ENCODE peak calls at places on chromosomes 12 and 14, in five cellular contexts. Z is thoracic aorta, D is AG10803, Y is foreskin fibroblast, V is tibial artery. P is an unnamed sample.

GRCh38 chr14:92890830-92891598 is 31.9 kb upstream of the CHGA start:
- DNase-seq in Z (no peak), D (no peak), Y (no peak), V (no peak), P (no peak)

GRCh38 chr12:29901585-29901984 is 117.8 kb upstream of the TMTC1 start:
- DNase-seq in Z (no peak), D (no peak), Y (no peak), V (no peak), P (no peak)

GRCh38 chr12:43675048-43675904 is 83.3 kb downstream of the PUS7L start:
- DNase-seq in Z (no peak), D (peak), Y (no peak), V (no peak), P (no peak)

GRCh38 chr12:55940065-55940732 is 9.2 kb downstream of the DGKA start:
- DNase-seq in Z (peak), D (peak), Y (peak), V (peak), P (peak)

GRCh38 chr14:24232645-24233537 is at the start of gene GMPR2:
- DNase-seq in Z (peak), D (no peak), Y (no peak), V (peak), P (no peak)

GRCh38 chr14:65560340-65561027 is 148.0 kb downstream of the FUT8 start:
- DNase-seq in Z (no peak), D (peak), Y (no peak), V (no peak), P (no peak)

GRCh38 chr14:71155743-71156142 is 248.5 kb downstream of the PCNX1 start:
- DNase-seq in Z (no peak), D (peak), Y (no peak), V (no peak), P (no peak)

GRCh38 chr14:103232338-103232808 is 101.7 kb upstream of the EIF5 start:
- DNase-seq in Z (no peak), D (no peak), Y (no peak), V (no peak), P (no peak)

GRCh38 chr14:96039633-96040311 is 610 bp downstream of the C14orf132 start:
- DNase-seq in Z (no peak), D (peak), Y (no peak), V (peak), P (no peak)

GRCh38 chr14:29898470-29898869 is 29.2 kb downstream of the PRKD1 start:
- DNase-seq in Z (no peak), D (peak), Y (no peak), V (no peak), P (no peak)

GRCh38 chr12:125220404-125221273 is 155.4 kb downstream of the AACS start:
- DNase-seq in Z (no peak), D (no peak), Y (no peak), V (no peak), P (no peak)

GRCh38 chr14:97453991-97454390 is 656.8 kb downstream of the VRK1 start:
- DNase-seq in Z (no peak), D (no peak), Y (no peak), V (no peak), P (no peak)

GRCh38 chr12:459430-460258 is at the start of gene B4GALNT3:
- DNase-seq in Z (peak), D (no peak), Y (no peak), V (peak), P (peak)

GRCh38 chr12:70774055-70774454 is 136.8 kb upstream of the PTPRB start:
- DNase-seq in Z (no peak), D (peak), Y (peak), V (no peak), P (no peak)
- TF ChIP-seq CTCF in Z (no peak), D (no peak), Y (no peak), V (no peak), P (no peak)

GRCh38 chr12:86917121-86917520 is 660.9 kb upstream of the MGAT4C start:
- DNase-seq in Z (no peak), D (no peak), Y (no peak), V (no peak), P (no peak)

GRCh38 chr12:86914716-86915115 is 658.5 kb upstream of the MGAT4C start:
- DNase-seq in Z (no peak), D (peak), Y (no peak), V (peak), P (no peak)
- TF ChIP-seq CTCF in Z (peak), D (peak), Y (peak), V (peak), P (no peak)

GRCh38 chr14:105182296-105183020 is 1.3 kb upstream of the NUDT14 start:
- DNase-seq in Z (no peak), D (no peak), Y (no peak), V (no peak), P (no peak)

GRCh38 chr14:105187116-105187515 is 6.0 kb upstream of the NUDT14 start:
- DNase-seq in Z (no peak), D (no peak), Y (no peak), V (no peak), P (no peak)

GRCh38 chr14:105185973-105186372 is 4.9 kb upstream of the NUDT14 start:
- DNase-seq in Z (no peak), D (no peak), Y (no peak), V (no peak), P (no peak)

GRCh38 chr14:105185001-105185400 is 3.9 kb upstream of the NUDT14 start:
- DNase-seq in Z (no peak), D (no peak), Y (no peak), V (no peak), P (no peak)

GRCh38 chr14:105184461-105184860 is 3.3 kb upstream of the NUDT14 start:
- DNase-seq in Z (no peak), D (no peak), Y (no peak), V (no peak), P (no peak)
- TF ChIP-seq CTCF in Z (no peak), D (no peak), Y (no peak), V (no peak), P (no peak)

GRCh38 chr12:129870796-129871195 is 33.0 kb downstream of the TMEM132D start:
- DNase-seq in Z (no peak), D (no peak), Y (no peak), V (no peak), P (no peak)
- TF ChIP-seq CTCF in Z (no peak), D (no peak), Y (no peak), V (no peak), P (no peak)

GRCh38 chr14:74634481-74634880 is 22.4 kb upstream of the LTBP2 start:
- DNase-seq in Z (no peak), D (peak), Y (no peak), V (no peak), P (no peak)

GRCh38 chr14:74627071-74627470 is 15.0 kb upstream of the LTBP2 start:
- DNase-seq in Z (no peak), D (no peak), Y (no peak), V (no peak), P (no peak)

GRCh38 chr14:74628418-74628817 is 16.4 kb upstream of the LTBP2 start:
- DNase-seq in Z (no peak), D (no peak), Y (no peak), V (no peak), P (no peak)

GRCh38 chr14:74634964-74635363 is 22.9 kb upstream of the LTBP2 start:
- DNase-seq in Z (no peak), D (peak), Y (no peak), V (no peak), P (no peak)

GRCh38 chr14:74630881-74631690 is 19.0 kb upstream of the LTBP2 start:
- DNase-seq in Z (no peak), D (no peak), Y (no peak), V (no peak), P (no peak)
- TF ChIP-seq CTCF in Z (no peak), D (no peak), Y (no peak), V (no peak), P (no peak)